ENCODE peak calls at places on chromosomes 5 and 9, in eight cellular contexts. R is neuronal stem cell; M is aorta; W is CD8-positive, alpha-beta T cell; Z is transverse colon; B is left ventricle myocardium inferior; U is left lung; A is PC-3. J is an unnamed sample.

GRCh38 chr9:25939116-25939515 is 260.9 kb upstream of the TUSC1 start:
- DNase-seq in M (no peak), U (no peak), W (no peak), R (no peak), B (no peak), Z (no peak), A (no peak), J (no peak)

GRCh38 chr5:170985486-170985885 is 123.7 kb downstream of the RANBP17 start:
- DNase-seq in B (no peak), W (no peak), R (no peak), M (no peak), U (no peak), A (no peak), Z (no peak), J (no peak)

GRCh38 chr5:151458314-151458713 is 10.9 kb downstream of the SLC36A1 start:
- DNase-seq in A (no peak), M (no peak), B (no peak), U (no peak), Z (no peak), R (no peak), W (no peak), J (no peak)

GRCh38 chr5:89936576-89936975 is 473.0 kb downstream of the CETN3 start:
- DNase-seq in W (no peak), R (no peak), U (no peak), B (no peak), A (no peak), M (no peak), Z (no peak), J (no peak)

GRCh38 chr5:42993516-42994284 is 46.4 kb downstream of the ANXA2R start:
- DNase-seq in W (peak; percentile 51), B (no peak), R (no peak), M (peak; percentile 53), U (no peak), A (no peak), Z (peak; percentile 33), J (peak; percentile 56)

GRCh38 chr9:109973336-109973735 is 193.3 kb downstream of the PALM2AKAP2 start:
- DNase-seq in M (no peak), W (no peak), B (no peak), A (no peak), U (no peak), R (no peak), Z (no peak), J (no peak)

GRCh38 chr9:121239851-121240250 is 28.1 kb upstream of the GSN start:
- DNase-seq in M (no peak), Z (no peak), B (no peak), A (no peak), R (no peak), W (no peak), U (no peak), J (no peak)

GRCh38 chr5:72956324-72957140 is 691 bp downstream of the FCHO2 start:
- DNase-seq in W (no peak), M (peak; percentile 77), Z (peak; percentile 51), U (peak; percentile 72), B (peak; percentile 64), R (peak; percentile 41), A (peak; percentile 47), J (peak; percentile 82)

GRCh38 chr9:101738566-101739183 is at the start of gene GRIN3A:
- DNase-seq in B (peak; percentile 36), Z (peak; percentile 26), M (peak; percentile 36), A (no peak), W (no peak), R (peak; percentile 24), U (no peak), J (peak; percentile 37)

GRCh38 chr5:168865973-168866372 is 286.8 kb upstream of the PANK3 start:
- DNase-seq in U (no peak), W (no peak), A (no peak), R (peak; percentile 37), B (no peak), Z (no peak), M (no peak), J (no peak)

GRCh38 chr9:127519301-127520166 is 68.2 kb downstream of the LRSAM1 start:
- DNase-seq in M (peak; percentile 86), B (no peak), U (peak; percentile 77), W (no peak), A (peak; percentile 96), R (no peak), Z (no peak), J (no peak)

GRCh38 chr9:37036237-37037136 is 2.4 kb upstream of the PAX5 start:
- DNase-seq in W (no peak), A (peak; percentile 4), Z (peak; percentile 65), B (no peak), M (no peak), R (no peak), U (no peak), J (peak; percentile 61)

GRCh38 chr5:126253406-126253805 is 169.8 kb upstream of the GRAMD2B start:
- DNase-seq in A (no peak), B (no peak), Z (no peak), W (no peak), R (no peak), M (no peak), U (no peak), J (no peak)

GRCh38 chr9:128887914-128888350 is 6.0 kb downstream of the LRRC8A start:
- DNase-seq in R (no peak), W (no peak), M (no peak), U (no peak), Z (no peak), A (no peak), B (no peak), J (no peak)

GRCh38 chr9:5459289-5459829 is 9.0 kb downstream of the CD274 start:
- DNase-seq in U (no peak), A (no peak), B (no peak), R (no peak), Z (no peak), W (no peak), M (no peak), J (no peak)

GRCh38 chr5:134503088-134503936 is 22.2 kb upstream of the JADE2 start:
- DNase-seq in Z (peak; percentile 67), M (peak; percentile 91), R (no peak), A (peak; percentile 96), B (peak; percentile 70), U (peak; percentile 76), W (peak; percentile 46), J (peak; percentile 62)

GRCh38 chr5:95955996-95956899 is 5.4 kb downstream of the ELL2 start:
- DNase-seq in A (no peak), W (no peak), U (no peak), M (no peak), R (no peak), Z (no peak), B (no peak), J (no peak)

GRCh38 chr5:95949810-95950209 is 11.8 kb downstream of the ELL2 start:
- DNase-seq in Z (no peak), M (no peak), W (no peak), U (no peak), A (no peak), R (no peak), B (no peak), J (no peak)

GRCh38 chr5:95953026-95953425 is 8.6 kb downstream of the ELL2 start:
- DNase-seq in Z (no peak), M (no peak), B (no peak), R (no peak), U (no peak), W (no peak), A (no peak), J (no peak)

GRCh38 chr5:95954716-95955115 is 6.9 kb downstream of the ELL2 start:
- DNase-seq in W (no peak), U (no peak), B (no peak), Z (no peak), A (no peak), R (no peak), M (no peak), J (no peak)

GRCh38 chr5:95951916-95952315 is 9.7 kb downstream of the ELL2 start:
- DNase-seq in R (no peak), Z (no peak), A (no peak), U (no peak), W (no peak), B (no peak), M (no peak), J (no peak)
- H3K4me1 ChIP-seq in R (peaks cover 1% of the 10 kb centered on the region), Z (peaks cover 36% of the 10 kb centered on the region), A (peaks cover 19% of the 10 kb centered on the region), U (peaks cover 6% of the 10 kb centered on the region), W (no peaks in the 10 kb centered on the region), B (peaks cover 70% of the 10 kb centered on the region), M (peaks cover 3% of the 10 kb centered on the region), J (peaks cover 44% of the 10 kb centered on the region)

DNA sequence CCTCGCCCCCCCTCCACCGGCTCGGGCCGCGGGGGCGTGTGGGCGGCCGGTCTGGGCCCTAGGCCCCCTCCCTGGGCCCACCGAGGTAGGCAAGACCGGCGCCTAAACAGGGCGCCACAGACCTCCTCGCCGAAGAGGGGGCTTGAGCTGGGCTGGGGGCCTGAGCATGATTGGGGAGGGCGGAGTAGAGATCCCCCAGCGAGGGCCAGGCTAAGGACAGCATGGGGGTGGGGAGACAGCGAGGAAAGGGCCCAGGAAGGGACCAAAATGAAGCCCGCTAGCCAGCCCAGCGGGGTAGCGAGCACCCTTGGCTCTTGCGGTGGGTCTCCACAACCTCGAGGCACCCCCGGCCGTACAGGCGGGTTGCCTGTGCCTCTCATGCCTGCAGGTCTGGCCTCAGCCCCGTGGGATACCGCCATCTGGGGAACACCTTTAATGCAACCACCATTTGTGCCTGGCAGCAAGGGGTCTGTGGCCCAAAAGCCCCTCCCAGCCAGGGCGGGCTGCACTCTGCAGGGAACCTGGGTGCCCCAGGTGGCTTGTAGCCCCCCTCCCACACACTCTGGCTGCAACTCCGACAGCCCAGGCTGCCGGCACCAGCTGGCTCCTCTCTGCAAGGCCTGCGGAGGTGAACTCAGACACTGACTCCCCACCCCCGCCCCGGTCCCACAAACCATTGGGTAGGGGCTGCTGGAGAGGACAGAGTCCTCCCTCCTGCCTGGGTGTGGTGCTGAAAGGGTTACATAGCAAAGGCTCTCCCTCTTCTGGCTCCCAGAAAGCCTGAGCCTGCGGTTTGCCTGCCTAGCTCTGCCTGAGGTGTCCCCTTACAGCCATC is 109.2 kb downstream of the PSD2 start:
- DNase-seq in Z (no peak), U (no peak), W (no peak), B (no peak), M (no peak), R (peak; percentile 35), A (no peak), J (no peak)
- H3K27me3 ChIP-seq in Z (peaks cover 62% of the 10 kb centered on the region), U (peaks cover 37% of the 10 kb centered on the region), W (peaks cover 16% of the 10 kb centered on the region), B (peaks cover 48% of the 10 kb centered on the region), M (no peaks in the 10 kb centered on the region), R (peaks cover 43% of the 10 kb centered on the region), A (peaks cover 18% of the 10 kb centered on the region), J (peaks cover 42% of the 10 kb centered on the region)

GRCh38 chr5:59184769-59185168 is 601.9 kb downstream of the RAB3C start:
- DNase-seq in A (no peak), Z (no peak), R (no peak), M (no peak), W (no peak), U (no peak), B (no peak), J (no peak)
- H3K4me1 ChIP-seq in A (no peaks in the 10 kb centered on the region), Z (peaks cover 21% of the 10 kb centered on the region), R (peaks cover 3% of the 10 kb centered on the region), M (no peaks in the 10 kb centered on the region), W (no peaks in the 10 kb centered on the region), U (no peaks in the 10 kb centered on the region), B (peaks cover 27% of the 10 kb centered on the region), J (peaks cover 10% of the 10 kb centered on the region)

DNA sequence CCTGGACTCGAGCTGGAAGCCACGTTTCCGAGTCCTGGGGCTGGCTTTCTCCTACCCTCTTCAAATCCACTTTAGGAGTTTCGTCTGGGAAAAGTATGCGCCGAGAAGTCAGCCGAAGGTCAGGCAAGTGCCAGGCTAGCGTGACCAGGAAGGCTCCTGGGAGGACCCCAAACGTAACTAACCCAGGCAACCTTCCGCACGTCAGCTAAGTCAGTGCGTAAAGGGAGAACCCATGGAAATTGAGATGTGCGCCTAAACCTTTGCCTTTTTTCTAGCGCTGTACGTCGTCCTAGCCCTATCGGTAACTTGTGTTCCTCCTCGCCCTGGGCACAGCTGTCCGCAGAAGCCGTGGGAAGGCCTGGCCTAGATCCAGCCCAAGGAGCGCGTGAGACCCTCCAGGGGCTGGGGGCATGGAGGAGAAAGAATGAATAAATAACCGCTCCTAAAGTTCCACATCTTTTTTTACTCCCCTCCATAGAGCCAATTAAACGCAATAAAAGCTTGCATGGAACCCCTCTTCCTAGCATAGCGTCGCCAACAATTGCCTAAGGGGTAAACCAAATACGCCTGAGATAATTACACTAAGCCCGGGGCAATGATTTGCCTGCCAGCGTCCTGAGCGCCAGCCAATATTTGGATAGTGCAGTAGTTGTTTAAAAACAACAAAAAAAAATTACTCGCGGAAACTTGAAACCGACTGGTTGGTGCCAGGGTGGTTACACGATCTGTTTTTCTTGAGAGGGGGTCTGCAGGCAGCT is 4.0 kb upstream of the FOXB2 start:
- DNase-seq in A (no peak), M (no peak), Z (no peak), B (no peak), U (no peak), W (no peak), R (no peak), J (no peak)
- H3K27me3 ChIP-seq in A (peaks cover 92% of the 10 kb centered on the region), M (no peaks in the 10 kb centered on the region), Z (peaks cover 100% of the 10 kb centered on the region), B (peaks cover 100% of the 10 kb centered on the region), U (peaks cover 97% of the 10 kb centered on the region), W (peaks cover 9% of the 10 kb centered on the region), R (peaks cover 90% of the 10 kb centered on the region), J (peaks cover 96% of the 10 kb centered on the region)

J was measured in lower lobe of right lung.